ENCODE peak calls at places on chromosomes 4 and X, in five cellular contexts. Z is GM23338, R is spleen, L is esophagus muscularis mucosa, B is stomach. H is an unnamed sample.

GRCh38 chrX:47456080-47456479 is 26.9 kb downstream of the ZNF41 start:
- DNase-seq in B (no peak), R (no peak), Z (no peak), L (no peak), H (no peak)

GRCh38 chrX:11970935-11971334 is 167.3 kb upstream of the FRMPD4 start:
- DNase-seq in R (no peak), B (no peak), Z (no peak), L (no peak), H (no peak)

GRCh38 chrX:122739770-122740169 is 444.3 kb upstream of the GRIA3 start:
- DNase-seq in L (no peak), B (no peak), R (no peak), Z (peak; percentile 18), H (no peak)

GRCh38 chr4:186727977-186728519 is 4.4 kb upstream of the FAT1 start:
- DNase-seq in R (no peak), L (peak; percentile 39), Z (peak; percentile 56), B (no peak), H (no peak)

GRCh38 chr4:104417483-104417882 is 77.2 kb downstream of the CXXC4 start:
- DNase-seq in Z (no peak), B (no peak), R (no peak), L (no peak), H (no peak)

GRCh38 chr4:177855543-177856197 is 413.4 kb upstream of the AGA start:
- DNase-seq in Z (peak; percentile 31), L (no peak), B (no peak), R (no peak), H (no peak)

GRCh38 chrX:21004835-21005234 is 369.4 kb upstream of the CNKSR2 start:
- DNase-seq in L (no peak), R (no peak), B (no peak), Z (no peak), H (no peak)

GRCh38 chr4:1512738-1513660 is 106.8 kb upstream of the NKX1-1 start:
- DNase-seq in L (no peak), Z (peak; percentile 85), B (peak; percentile 62), R (peak; percentile 80), H (no peak)

GRCh38 chr4:76339364-76339763 is 32.8 kb downstream of the STBD1 start:
- DNase-seq in R (no peak), B (no peak), Z (no peak), L (no peak), H (no peak)

GRCh38 chr4:85763207-85763606 is 288.3 kb downstream of the ARHGAP24 start:
- DNase-seq in Z (no peak), R (no peak), L (no peak), B (no peak), H (no peak)

GRCh38 chrX:15594371-15594770 is 6.4 kb downstream of the ACE2 start:
- DNase-seq in L (no peak), R (no peak), B (no peak), Z (no peak), H (no peak)

GRCh38 chrX:20026278-20026677 is 35.4 kb upstream of the BCLAF3 start:
- DNase-seq in Z (no peak), R (no peak), B (no peak), L (no peak), H (no peak)

GRCh38 chr4:108492816-108493595 is 127.4 kb upstream of the RPL34 start:
- DNase-seq in L (no peak), Z (peak; percentile 82), B (no peak), R (peak; percentile 48), H (no peak)

GRCh38 chr4:55753856-55754255 is 65.7 kb upstream of the EXOC1L start:
- DNase-seq in L (no peak), R (no peak), B (no peak), Z (no peak), H (no peak)

GRCh38 chr4:336893-337142 is 796 bp upstream of the ZNF141 start:
- DNase-seq in Z (peak; percentile 67), B (no peak), L (no peak), R (no peak), H (no peak)

GRCh38 chr4:77174426-77174825 is 17.4 kb downstream of the CCNG2 start:
- DNase-seq in Z (peak; percentile 23), L (no peak), R (no peak), B (no peak), H (no peak)

GRCh38 chr4:111475001-111475400 is 670.3 kb upstream of the FAM241A start:
- DNase-seq in R (no peak), B (no peak), Z (peak; percentile 85), L (no peak), H (no peak)

GRCh38 chrX:49192722-49193328 is 6.7 kb upstream of the PRICKLE3 start:
- DNase-seq in Z (peak; percentile 67), L (no peak), B (no peak), R (no peak), H (no peak)

GRCh38 chr4:4269326-4269725 is 20.6 kb downstream of the LYAR start:
- DNase-seq in R (peak; percentile 80), Z (no peak), L (no peak), B (no peak), H (no peak)

GRCh38 chr4:153538408-153539057 is 72.4 kb downstream of the TMEM131L start:
- DNase-seq in R (no peak), Z (no peak), B (no peak), L (peak; percentile 77), H (no peak)

GRCh38 chrX:150846130-150846529 is 52.3 kb downstream of the CD99L2 start:
- DNase-seq in B (no peak), R (no peak), Z (no peak), L (no peak), H (no peak)

GRCh38 chr4:105587851-105588250 is 35.4 kb downstream of the ARHGEF38 start:
- DNase-seq in R (no peak), L (no peak), B (no peak), Z (no peak), H (no peak)

GRCh38 chrX:2401590-2402360 is 99.0 kb downstream of the DHRSX start:
- DNase-seq in L (no peak), Z (no peak), R (no peak), B (peak; percentile 57), H (peak; percentile 78)

GRCh38 chrX:46791927-46792825 is 33.3 kb upstream of the SLC9A7 start:
- DNase-seq in B (peak; percentile 41), L (no peak), Z (peak; percentile 45), R (no peak), H (no peak)

GRCh38 chrX:69125094-69125493 is 40.2 kb downstream of the PJA1 start:
- DNase-seq in L (no peak), B (no peak), R (no peak), Z (no peak), H (no peak)

GRCh38 chrX:39724544-39724943 is 373.2 kb downstream of the BCOR start:
- DNase-seq in L (no peak), R (no peak), B (no peak), Z (no peak), H (no peak)

GRCh38 chr4:163871078-163871477 is 376.6 kb downstream of the TMA16 start:
- DNase-seq in Z (no peak), L (no peak), B (no peak), R (no peak), H (no peak)

GRCh38 chr4:109276482-109277095 is 25.9 kb downstream of the COL25A1 start:
- DNase-seq in B (no peak), R (no peak), Z (no peak), L (no peak), H (no peak)

GRCh38 chr4:107034091-107034698 is 1.9 kb downstream of the DKK2 start:
- DNase-seq in R (peak; percentile 75), Z (peak; percentile 77), L (no peak), B (no peak), H (peak; percentile 80)

GRCh38 chr4:153223418-153223792 is 19.2 kb downstream of the TRIM2 start:
- DNase-seq in B (no peak), R (no peak), Z (no peak), L (no peak), H (no peak)

GRCh38 chr4:205097-205756 is 80.9 kb downstream of the ZNF718 start:
- DNase-seq in B (no peak), R (no peak), Z (no peak), L (no peak), H (no peak)

GRCh38 chrX:7068939-7069367 is 78.6 kb upstream of the STS start:
- DNase-seq in R (no peak), L (no peak), B (no peak), Z (peak; percentile 44), H (no peak)
- TF ChIP-seq CTCF in R (peak; percentile 30), L (no peak), B (no peak), Z (peak; percentile 44), H (no peak)

GRCh38 chr4:17489123-17489522 is 22.8 kb downstream of the QDPR start:
- DNase-seq in L (no peak), Z (no peak), R (no peak), B (no peak), H (no peak)

GRCh38 chr4:17492058-17492741 is 19.7 kb downstream of the QDPR start:
- DNase-seq in Z (no peak), B (no peak), L (no peak), R (no peak), H (no peak)

GRCh38 chr4:17491196-17491595 is 20.7 kb downstream of the QDPR start:
- DNase-seq in L (no peak), B (no peak), R (no peak), Z (no peak), H (no peak)

GRCh38 chr4:17489721-17490120 is 22.2 kb downstream of the QDPR start:
- DNase-seq in Z (no peak), R (no peak), L (no peak), B (no peak), H (no peak)

DNA sequence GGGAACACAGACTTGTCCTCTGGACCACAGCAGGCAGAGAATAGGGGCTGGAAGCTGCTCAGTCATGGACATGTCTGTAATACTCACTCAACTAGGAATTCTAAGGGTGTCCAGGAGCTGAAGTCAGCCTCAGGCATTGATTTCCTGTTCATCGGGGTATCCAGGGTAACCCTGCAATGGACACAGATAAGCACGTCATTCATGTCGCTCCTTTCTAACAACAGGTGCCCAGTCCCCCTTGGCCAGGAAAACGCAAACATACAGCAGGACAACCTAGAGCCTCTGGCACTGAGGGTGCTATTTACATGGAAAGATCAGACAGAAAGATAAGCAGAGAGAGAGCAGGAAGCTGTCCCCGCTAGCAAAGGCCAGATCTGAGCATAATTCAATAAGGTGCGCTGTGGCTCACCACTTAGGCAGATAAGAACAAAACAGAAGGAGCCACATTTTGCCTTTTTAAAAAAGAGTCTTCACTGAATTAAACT is 21.3 kb downstream of the QDPR start:
- DNase-seq in L (no peak), B (peak; percentile 72), R (no peak), Z (no peak), H (no peak)
- TF ChIP-seq POLR2AphosphoS5 in L (no peak), B (no peak), R (no peak), Z (no peak), H (no peak)

GRCh38 chr4:112951362-112951962 is 98.0 kb upstream of the ANK2 start:
- DNase-seq in Z (peak; percentile 63), R (no peak), L (no peak), B (no peak), H (no peak)
- TF ChIP-seq CTCF in Z (peak; percentile 82), R (peak; percentile 40), L (peak; percentile 37), B (no peak), H (no peak)

GRCh38 chrX:82764521-82764920 is 743.6 kb upstream of the POU3F4 start:
- DNase-seq in Z (no peak), B (no peak), L (no peak), R (no peak), H (no peak)

DNA sequence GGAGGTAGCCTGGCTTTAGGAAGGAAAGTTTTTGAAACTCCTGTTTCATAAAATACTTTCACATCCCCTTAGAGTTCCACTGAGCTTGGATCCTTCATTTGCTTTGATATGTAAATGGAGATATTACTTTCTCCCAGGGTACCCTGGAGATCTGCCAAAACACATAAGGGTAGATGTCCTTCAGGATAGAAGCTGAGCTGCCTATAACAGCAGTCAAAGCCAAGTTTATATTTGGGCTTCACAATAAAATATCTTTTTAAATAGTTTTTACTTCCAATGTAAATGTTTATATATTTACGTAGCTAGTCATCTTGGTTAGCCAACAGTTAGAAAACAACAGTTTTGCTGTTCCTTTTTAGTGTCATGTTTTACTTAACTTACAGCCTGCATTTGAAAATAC is 742.3 kb upstream of the POU3F4 start:
- DNase-seq in L (no peak), B (no peak), R (no peak), Z (no peak), H (no peak)
- TF ChIP-seq POLR2AphosphoS5 in L (no peak), B (no peak), R (no peak), Z (no peak), H (no peak)